ENCODE peak calls at places on chromosomes 2 and 18, in nine cellular contexts. G is CD8-positive, alpha-beta T cell; X is transverse colon; L is stimulated activated CD4-positive, alpha-beta T cell treated with anti-CD3 and anti-CD28 coated beads, Interleukin-12 subunit alpha, Interleukin-12 subunit beta, amount 100 ng/mL, for 48 hours; M is cardiac fibroblast; K is T-helper 2 cell; P is upper lobe of right lung; C is AG04450; Z is gastrocnemius medialis. O is an unnamed sample.

GRCh38 chr18:3448845-3449701 is 899 bp upstream of the TGIF1 start:
- DNase-seq in G (peak; percentile 85), M (peak; percentile 93), C (no peak), L (peak; percentile 67), X (peak; percentile 83), P (peak; percentile 93), Z (peak; percentile 96), K (peak; percentile 57), O (peak; percentile 87)

GRCh38 chr2:72623481-72623880 is 202.4 kb downstream of the EXOC6B start:
- DNase-seq in M (no peak), K (no peak), L (no peak), P (no peak), C (no peak), Z (no peak), G (no peak), X (no peak), O (no peak)

GRCh38 chr2:224938670-224939309 is 103.5 kb downstream of the DOCK10 start:
- DNase-seq in X (no peak), L (no peak), Z (no peak), C (peak; percentile 55), M (peak; percentile 67), G (no peak), P (no peak), K (no peak), O (no peak)

GRCh38 chr2:143936758-143937562 is 583.0 kb downstream of the ZEB2 start:
- DNase-seq in X (no peak), K (no peak), C (no peak), L (no peak), P (peak; percentile 67), Z (no peak), G (no peak), M (peak; percentile 49), O (peak; percentile 49)

GRCh38 chr2:120938132-120938771 is 202.6 kb downstream of the GLI2 start:
- DNase-seq in P (no peak), L (no peak), Z (no peak), C (no peak), G (no peak), X (no peak), K (no peak), M (no peak), O (no peak)

GRCh38 chr18:13279181-13280065 is 60.9 kb downstream of the LDLRAD4 start:
- DNase-seq in K (no peak), X (no peak), L (no peak), G (no peak), P (peak; percentile 76), M (no peak), C (no peak), Z (no peak), O (no peak)

GRCh38 chr18:36412778-36413177 is 115.3 kb downstream of the FHOD3 start:
- DNase-seq in K (no peak), L (no peak), G (no peak), C (no peak), P (no peak), X (no peak), M (peak; percentile 28), Z (no peak), O (no peak)

GRCh38 chr2:191245869-191246531 is 796 bp downstream of the MYO1B start:
- DNase-seq in P (peak; percentile 86), X (peak; percentile 69), L (peak; percentile 14), G (peak; percentile 51), Z (no peak), C (no peak), M (peak; percentile 63), K (no peak), O (peak; percentile 84)

GRCh38 chr2:89842180-89842908 is 1150.9 kb downstream of the RPIA start:
- DNase-seq in C (no peak), M (no peak), Z (no peak), G (no peak), K (no peak), X (no peak), L (no peak), P (no peak), O (no peak)

GRCh38 chr2:119028327-119029174 is 86.6 kb downstream of the MARCO start:
- DNase-seq in C (peak; percentile 7), L (no peak), G (no peak), Z (no peak), M (peak; percentile 45), X (peak; percentile 18), P (peak; percentile 75), K (no peak), O (no peak)

GRCh38 chr2:200376422-200377142 is 70.1 kb downstream of the SPATS2L start:
- DNase-seq in P (no peak), L (no peak), K (no peak), Z (peak; percentile 93), X (peak; percentile 71), M (no peak), G (no peak), C (no peak), O (no peak)

O was measured in SJSA1.